ENCODE peak calls at places on chromosome 18, in four cellular contexts. M, G, W and K are unnamed samples. For H3K4me1, the result is how much of the 10 kb centered on the place peaks cover.

GRCh38 chr18:12455511-12455910 is 47.8 kb downstream of the PRELID3A start:
- DNase-seq in M (no peak), G (no peak), W (no peak), K (no peak)

GRCh38 chr18:57230861-57231260 is 84.0 kb downstream of the BOD1L2 start:
- DNase-seq in M (no peak), G (peak), W (no peak), K (no peak)

GRCh38 chr18:13003466-13003896 is 12.3 kb downstream of the CEP192 start:
- DNase-seq in M (no peak), G (peak), W (no peak), K (no peak)

GRCh38 chr18:23196119-23197004 is 61.1 kb downstream of the CABLES1 start:
- DNase-seq in M (no peak), G (peak), W (no peak), K (peak)

GRCh38 chr18:54261894-54262293 is 7.4 kb upstream of the POLI start:
- DNase-seq in M (no peak), G (no peak), W (no peak), K (no peak)

GRCh38 chr18:44682181-44682870 is 1.6 kb downstream of the SETBP1 start:
- DNase-seq in M (no peak), G (peak), W (no peak), K (peak)

GRCh38 chr18:77495982-77496690 is 246.5 kb downstream of the GALR1 start:
- DNase-seq in M (no peak), G (no peak), W (no peak), K (no peak)

GRCh38 chr18:43009666-43010065 is 105.8 kb downstream of the RIT2 start:
- DNase-seq in M (no peak), G (no peak), W (no peak), K (no peak)

GRCh38 chr18:48804856-48805610 is 145.7 kb downstream of the SMAD7 start:
- DNase-seq in M (no peak), G (no peak), W (peak), K (peak)

GRCh38 chr18:67864677-67865340 is 348.3 kb upstream of the DSEL start:
- DNase-seq in M (no peak), G (no peak), W (no peak), K (no peak)

GRCh38 chr18:2906522-2907458 is 60.0 kb downstream of the EMILIN2 start:
- DNase-seq in M (peak), G (peak), W (peak), K (peak)

GRCh38 chr18:12849548-12849947 is 34.5 kb downstream of the PTPN2 start:
- DNase-seq in M (no peak), G (no peak), W (no peak), K (no peak)

GRCh38 chr18:74510770-74511095 is 14.6 kb downstream of the CNDP2 start:
- DNase-seq in M (no peak), G (no peak), W (no peak), K (peak)

GRCh38 chr18:12625242-12625641 is 32.7 kb downstream of the SPIRE1 start:
- DNase-seq in M (no peak), G (no peak), W (no peak), K (no peak)

GRCh38 chr18:13273800-13274199 is 55.2 kb downstream of the LDLRAD4 start:
- DNase-seq in M (no peak), G (no peak), W (no peak), K (no peak)

GRCh38 chr18:4765401-4765800 is 310.3 kb upstream of the DLGAP1 start:
- DNase-seq in M (no peak), G (peak), W (no peak), K (no peak)

GRCh38 chr18:31979714-31980113 is 36.8 kb upstream of the TRAPPC8 start:
- DNase-seq in M (no peak), G (no peak), W (no peak), K (no peak)

GRCh38 chr18:78782951-78783563 is 196.6 kb upstream of the SALL3 start:
- DNase-seq in M (no peak), G (no peak), W (peak), K (no peak)

GRCh38 chr18:32317651-32318050 is 127.8 kb downstream of the MEP1B start:
- DNase-seq in M (no peak), G (no peak), W (no peak), K (no peak)

GRCh38 chr18:34709104-34709503 is 994 bp upstream of the DTNA start:
- DNase-seq in M (no peak), G (no peak), W (no peak), K (peak)

GRCh38 chr18:3816601-3817363 is 366.8 kb downstream of the TGIF1 start:
- DNase-seq in M (no peak), G (no peak), W (no peak), K (no peak)

GRCh38 chr18:5884375-5884774 is 10.9 kb downstream of the TMEM200C start:
- DNase-seq in M (no peak), G (no peak), W (no peak), K (no peak)

GRCh38 chr18:43869451-43870008 is 592.2 kb upstream of the SYT4 start:
- DNase-seq in M (no peak), G (no peak), W (no peak), K (no peak)

GRCh38 chr18:48290162-48290926 is 118.8 kb downstream of the ZBTB7C start:
- DNase-seq in M (no peak), G (no peak), W (no peak), K (no peak)

GRCh38 chr18:36580266-36580665 is 248.5 kb downstream of the TPGS2 start:
- DNase-seq in M (no peak), G (peak), W (no peak), K (no peak)

GRCh38 chr18:36676629-36677028 is 152.2 kb downstream of the TPGS2 start:
- DNase-seq in M (no peak), G (no peak), W (no peak), K (no peak)

GRCh38 chr18:68041327-68041726 is 524.8 kb upstream of the DSEL start:
- DNase-seq in M (no peak), G (no peak), W (no peak), K (no peak)

GRCh38 chr18:12442946-12443345 is 35.2 kb downstream of the PRELID3A start:
- DNase-seq in M (no peak), G (no peak), W (no peak), K (no peak)

DNA sequence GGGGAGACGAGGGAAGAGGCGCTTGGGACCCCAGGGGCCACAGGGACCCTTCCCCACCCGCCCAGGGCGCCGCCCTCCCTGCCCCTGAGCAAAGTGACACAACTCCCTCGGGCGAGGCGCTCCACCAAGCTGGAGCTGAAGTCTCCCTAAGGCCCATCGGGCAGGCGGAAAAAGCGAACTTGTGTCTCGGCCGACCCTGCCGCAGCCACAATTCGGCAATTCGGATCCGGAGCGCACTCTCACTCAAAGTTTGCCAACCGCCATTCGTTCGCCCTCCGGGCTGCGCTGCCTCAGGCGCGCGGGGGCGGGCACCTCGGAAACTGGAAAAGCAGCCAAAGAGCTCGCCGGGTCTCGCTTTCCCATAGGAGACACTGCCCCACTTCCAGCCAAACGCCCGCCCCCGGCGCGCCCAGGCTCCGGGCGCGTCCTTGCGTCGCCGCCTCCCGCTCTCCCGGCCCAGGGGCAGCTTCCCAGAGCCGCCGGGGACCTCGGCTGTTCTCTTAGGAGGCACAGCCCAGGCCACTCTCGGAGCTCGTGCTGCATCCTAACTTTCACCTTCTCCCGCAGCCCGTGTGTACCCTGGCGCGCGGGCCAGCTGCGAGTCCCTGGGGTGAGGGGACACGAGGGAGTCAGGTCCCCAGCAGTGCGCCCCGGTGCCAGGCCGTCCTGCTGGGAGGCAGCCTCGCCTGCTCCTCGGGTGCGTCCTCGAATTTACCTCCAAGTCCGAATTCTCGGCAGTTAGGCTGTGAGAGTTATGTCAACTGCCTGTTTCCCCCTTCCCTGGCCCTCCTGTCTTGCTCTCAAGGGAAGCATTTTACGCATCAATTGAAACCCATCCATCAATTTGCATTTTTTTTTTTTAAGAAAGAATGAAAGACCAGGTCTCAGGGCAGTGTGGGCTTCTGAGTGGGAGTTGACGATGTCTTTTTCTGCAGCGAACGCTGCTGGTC is 1.4 kb upstream of the KCTD1 start:
- DNase-seq in M (peak), G (peak), W (peak), K (peak)
- H3K27ac ChIP-seq in M (peak), G (no peak), W (no peak), K (peak)

GRCh38 chr18:63162271-63163014 is 157.1 kb downstream of the BCL2 start:
- DNase-seq in M (no peak), G (no peak), W (peak), K (no peak)

GRCh38 chr18:63160172-63160995 is 159.2 kb downstream of the BCL2 start:
- DNase-seq in M (no peak), G (no peak), W (peak), K (no peak)

GRCh38 chr18:63161032-63161727 is 158.4 kb downstream of the BCL2 start:
- DNase-seq in M (no peak), G (no peak), W (no peak), K (no peak)

GRCh38 chr18:63159590-63159989 is 160.0 kb downstream of the BCL2 start:
- DNase-seq in M (no peak), G (no peak), W (no peak), K (no peak)

DNA sequence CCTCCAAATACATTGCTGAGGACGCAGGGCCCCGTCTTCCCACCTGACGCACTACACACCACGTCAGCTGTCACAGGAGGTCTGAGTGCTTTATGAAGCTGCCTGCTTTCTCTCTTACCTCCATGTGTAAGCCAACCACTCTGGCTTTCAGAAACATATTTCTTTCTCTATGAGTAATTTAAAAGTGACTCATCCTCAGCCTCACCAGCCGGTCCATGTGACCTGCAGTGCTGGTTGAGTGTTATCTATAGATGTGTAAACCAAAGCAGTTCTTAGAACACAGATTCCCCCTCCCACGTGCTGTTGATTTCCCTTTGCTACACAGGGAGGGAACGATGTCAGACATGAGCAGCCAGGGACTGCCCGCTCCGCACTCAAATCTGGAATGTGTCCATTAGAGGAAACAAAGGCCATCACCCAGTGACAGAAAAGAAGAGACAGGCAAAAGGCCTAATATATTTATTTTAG is 157.8 kb downstream of the BCL2 start:
- DNase-seq in M (no peak), G (no peak), W (peak), K (no peak)
- H3K4me1 ChIP-seq in M (under half), G (under half), W (half or more), K (under half)

DNA sequence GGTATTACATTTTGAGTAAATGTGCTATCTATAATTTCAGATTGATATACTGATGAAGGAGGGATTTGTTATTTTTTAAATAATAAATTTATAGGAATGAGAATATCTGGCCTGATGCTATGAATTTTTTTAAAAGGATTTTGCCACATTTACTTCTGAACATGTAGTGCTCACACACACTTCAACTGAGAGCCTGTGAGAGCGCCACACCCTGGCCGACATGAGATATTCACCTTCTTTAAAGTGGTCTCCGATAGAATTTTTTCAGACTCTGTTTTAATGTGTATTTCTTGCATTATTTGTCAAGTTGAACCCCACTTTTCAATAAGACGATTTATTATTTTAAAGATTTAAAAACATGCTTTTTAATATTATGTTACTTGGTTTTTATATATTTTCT is 813.3 kb downstream of the DCC start:
- DNase-seq in M (no peak), G (peak), W (no peak), K (no peak)
- TF ChIP-seq CTCF in M (no peak), G (peak), W (no peak), K (no peak)

DNA sequence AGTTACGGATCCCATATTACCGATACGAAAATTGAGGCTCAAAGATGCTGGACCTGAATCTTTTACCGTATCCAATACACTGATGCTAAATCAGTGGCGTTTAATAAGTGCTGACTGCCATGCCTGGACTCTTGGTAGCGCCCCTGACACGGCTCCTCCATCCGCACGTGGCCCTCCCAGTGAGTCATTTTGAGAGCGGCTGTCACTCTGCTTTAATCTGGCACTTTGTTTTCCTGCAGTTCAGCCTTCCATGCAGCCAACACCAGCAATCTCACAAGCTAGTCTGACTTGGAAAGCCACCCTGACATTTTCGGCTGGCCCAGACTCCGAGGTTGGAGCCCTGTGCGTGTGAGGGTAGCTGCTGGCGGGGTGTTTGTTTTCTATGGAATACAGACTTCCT is 155.1 kb upstream of the LMAN1 start:
- DNase-seq in M (peak), G (no peak), W (no peak), K (peak)
- H3K27ac ChIP-seq in M (peak), G (no peak), W (no peak), K (no peak)

DNA sequence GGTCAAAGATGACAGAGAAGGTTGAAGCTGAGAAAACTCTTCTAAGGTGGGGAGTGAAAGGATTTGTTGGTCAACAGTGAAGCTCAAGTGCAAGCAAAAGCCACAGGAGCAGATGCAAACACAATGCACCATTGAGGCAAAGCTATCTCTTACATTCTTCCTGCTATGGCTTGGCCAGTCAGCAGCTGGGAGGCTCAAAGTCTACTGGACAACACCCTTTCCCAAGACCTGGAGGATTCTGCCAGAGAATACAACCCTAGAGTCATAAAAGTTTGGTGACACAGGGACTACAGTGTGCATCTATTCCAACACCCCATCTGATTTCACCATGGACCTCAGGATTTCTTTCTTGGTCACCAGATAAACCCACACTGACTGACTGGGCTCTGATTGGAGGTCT is 342.0 kb downstream of the HRH4 start:
- DNase-seq in M (no peak), G (no peak), W (no peak), K (no peak)
- H3K4me1 ChIP-seq in M (under half), G (under half), W (under half), K (under half)

DNA sequence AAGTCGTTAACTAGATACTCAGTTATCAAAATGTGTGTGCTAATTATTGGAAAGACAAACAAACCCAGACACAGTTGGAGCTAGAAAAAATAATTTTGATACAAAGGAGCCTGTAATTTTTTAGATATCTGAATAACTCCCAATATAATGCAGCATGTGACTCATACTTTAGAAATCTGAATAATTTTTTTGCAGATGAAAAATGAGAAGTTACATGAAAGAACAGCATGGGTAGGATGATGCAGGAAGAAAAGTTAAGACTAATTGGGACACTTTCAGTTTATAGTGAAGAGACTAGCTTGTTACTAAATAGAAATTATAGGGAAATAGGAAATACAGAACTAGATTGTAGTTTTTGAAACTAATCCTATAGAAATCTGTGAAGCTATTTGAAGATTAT is 945.8 kb downstream of the CBLN2 start:
- DNase-seq in M (no peak), G (no peak), W (no peak), K (no peak)
- TF ChIP-seq CTCF in M (no peak), G (no peak), W (no peak), K (no peak)

DNA sequence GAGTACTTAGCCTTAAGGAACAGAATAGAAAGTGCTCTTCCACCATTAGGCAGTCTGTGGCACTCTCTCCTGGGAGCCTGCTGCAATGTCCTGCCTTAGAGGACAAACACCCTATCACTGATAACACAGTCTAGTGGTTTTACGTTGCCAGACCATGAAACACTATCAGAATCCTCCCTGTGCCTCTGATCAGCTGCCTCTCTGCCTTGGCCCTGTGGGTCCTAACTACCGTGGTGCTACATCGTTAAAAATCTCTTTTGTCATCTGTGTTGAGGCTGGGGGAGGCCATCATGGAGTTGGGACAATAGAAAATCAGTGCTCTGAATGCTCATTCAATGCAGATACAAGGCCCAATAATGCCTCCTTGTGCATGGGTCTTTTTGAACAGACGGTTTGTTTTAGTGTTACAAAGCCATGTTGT is 11.9 kb upstream of the APCDD1 start:
- DNase-seq in M (no peak), G (no peak), W (no peak), K (no peak)
- H3K27ac ChIP-seq in M (no peak), G (no peak), W (no peak), K (no peak)

GRCh38 chr18:9688036-9688741 is 19.9 kb upstream of the RAB31 start:
- DNase-seq in M (no peak), G (peak), W (no peak), K (no peak)

GRCh38 chr18:9690418-9691178 is 17.5 kb upstream of the RAB31 start:
- DNase-seq in M (no peak), G (no peak), W (no peak), K (no peak)

GRCh38 chr18:9689253-9689652 is 18.8 kb upstream of the RAB31 start:
- DNase-seq in M (no peak), G (no peak), W (no peak), K (no peak)

GRCh38 chr18:9694174-9694573 is 13.9 kb upstream of the RAB31 start:
- DNase-seq in M (no peak), G (no peak), W (no peak), K (no peak)

DNA sequence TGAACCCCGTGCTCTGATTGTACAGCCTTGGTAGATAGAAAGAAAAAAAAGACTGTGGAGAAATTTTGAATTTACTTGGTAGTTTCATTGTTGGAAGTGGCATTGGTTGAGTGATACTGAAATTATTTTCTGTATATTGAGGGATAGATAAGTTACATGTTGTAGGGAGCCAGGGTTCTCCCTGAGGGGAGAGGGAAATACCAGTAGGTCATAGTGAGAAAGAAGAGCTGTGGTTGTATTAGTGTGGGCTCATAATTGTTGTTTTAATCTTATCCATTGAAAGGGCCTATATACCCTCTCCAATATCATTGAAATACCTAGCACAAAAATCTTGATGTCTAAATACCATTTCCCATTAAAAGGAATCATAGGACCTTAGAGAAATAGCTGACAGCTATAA is 16.9 kb upstream of the RAB31 start:
- DNase-seq in M (no peak), G (no peak), W (no peak), K (no peak)
- H3K4me1 ChIP-seq in M (under half), G (under half), W (under half), K (under half)

GRCh38 chr18:8507881-8508280 is 101.4 kb upstream of the RAB12 start:
- DNase-seq in M (no peak), G (no peak), W (no peak), K (no peak)

GRCh38 chr18:8506251-8507049 is 102.8 kb upstream of the RAB12 start:
- DNase-seq in M (no peak), G (no peak), W (no peak), K (no peak)

GRCh38 chr18:8508320-8508719 is 100.9 kb upstream of the RAB12 start:
- DNase-seq in M (no peak), G (no peak), W (no peak), K (no peak)

GRCh38 chr18:8505036-8505435 is 104.2 kb upstream of the RAB12 start:
- DNase-seq in M (no peak), G (no peak), W (no peak), K (no peak)

GRCh38 chr18:8507361-8507760 is 101.9 kb upstream of the RAB12 start:
- DNase-seq in M (no peak), G (peak), W (no peak), K (no peak)
- TF ChIP-seq CTCF in M (no peak), G (peak), W (peak), K (no peak)